ENCODE peak calls at places on chromosomes 13 and 19, in four cellular contexts. T is KG1; X is stimulated activated CD4-positive, alpha-beta T cell treated with anti-CD3 and anti-CD28 coated beads, Interleukin-4, amount 100 ng/mL, for 4 hours; D is amygdala. I is an unnamed sample.

GRCh38 chr13:50387124-50387581 is 371.9 kb downstream of the KCNRG start:
- DNase-seq in T (no peak), X (peak; percentile 36), D (peak; percentile 6), I (no peak)

GRCh38 chr19:38046254-38047047 is 139.4 kb downstream of the SIPA1L3 start:
- DNase-seq in T (no peak), X (no peak), D (no peak), I (no peak)

GRCh38 chr19:39385629-39386411 is 5.1 kb downstream of the PAF1 start:
- DNase-seq in T (no peak), X (no peak), D (no peak), I (no peak)

GRCh38 chr19:34325961-34326360 is 39.0 kb upstream of the GPI start:
- DNase-seq in T (no peak), X (no peak), D (no peak), I (no peak)

GRCh38 chr13:87810391-87810801 is 139.2 kb downstream of the SLITRK5 start:
- DNase-seq in T (no peak), X (no peak), D (no peak), I (no peak)

GRCh38 chr19:39238944-39239343 is 5.9 kb downstream of the IFNL3 start:
- DNase-seq in T (no peak), X (no peak), D (no peak), I (no peak)

GRCh38 chr19:17687857-17688784 is at the start of gene UNC13A:
- DNase-seq in T (no peak), X (no peak), D (peak; percentile 32), I (no peak)

GRCh38 chr13:51785592-51786424 is 18.2 kb downstream of the DHRS12 start:
- DNase-seq in T (no peak), X (no peak), D (no peak), I (peak; percentile 51)

GRCh38 chr13:92355213-92355612 is 871.4 kb upstream of the GPC6 start:
- DNase-seq in T (no peak), X (no peak), D (no peak), I (peak; percentile 18)

GRCh38 chr13:34750078-34750703 is 191.9 kb upstream of the NBEA start:
- DNase-seq in T (no peak), X (no peak), D (peak; percentile 15), I (no peak)

GRCh38 chr13:79457948-79458347 is 23.0 kb upstream of the NDFIP2 start:
- DNase-seq in T (no peak), X (peak; percentile 17), D (no peak), I (no peak)

GRCh38 chr19:17719730-17720486 is 628 bp downstream of the MAP1S start:
- DNase-seq in T (no peak), X (peak; percentile 79), D (no peak), I (no peak)